ENCODE peak calls at places on chromosome 19, in five cellular contexts. X, C, Y, J and F are unnamed samples.

GRCh38 chr19:10516064-10516385 is 1.2 kb downstream of the S1PR5 start:
- ATAC-seq in X (no peak), C (no peak), Y (peak), J (no peak), F (no peak)

GRCh38 chr19:9531933-9532332 is 6.5 kb downstream of the ZNF426 start:
- ATAC-seq in J (no peak), X (no peak), C (peak), Y (no peak), F (peak)

GRCh38 chr19:16297575-16298178 is 26.9 kb upstream of the KLF2 start:
- ATAC-seq in C (no peak), Y (no peak), J (no peak), X (no peak), F (no peak)

GRCh38 chr19:19552811-19553210 is 14.7 kb downstream of the CILP2 start:
- ATAC-seq in C (peak), J (no peak), Y (peak), X (no peak), F (peak)

GRCh38 chr19:49150106-49150943 is 4.9 kb downstream of the HRC start:
- ATAC-seq in J (peak), X (peak), C (peak), Y (peak), F (peak)

GRCh38 chr19:48741222-48741999 is 1.0 kb upstream of the RASIP1 start:
- ATAC-seq in C (peak), Y (no peak), X (no peak), J (no peak), F (no peak)

GRCh38 chr19:1181606-1182005 is 7.5 kb upstream of the SBNO2 start:
- ATAC-seq in X (no peak), C (peak), J (no peak), Y (no peak), F (no peak)

GRCh38 chr19:3968556-3969434 is 2.1 kb downstream of the DAPK3 start:
- ATAC-seq in Y (no peak), X (peak), C (no peak), J (peak), F (no peak)

GRCh38 chr19:49017041-49017665 is at the start of gene LHB:
- ATAC-seq in X (no peak), C (no peak), Y (no peak), J (no peak), F (no peak)

GRCh38 chr19:50313812-50314536 is 15.2 kb downstream of the KCNC3 start:
- ATAC-seq in Y (no peak), C (no peak), J (no peak), X (no peak), F (no peak)

GRCh38 chr19:30710721-30711120 is 338.5 kb downstream of the ZNF536 start:
- ATAC-seq in X (no peak), Y (no peak), J (no peak), C (no peak), F (no peak)

GRCh38 chr19:50531171-50531612 is 17.5 kb upstream of the ASPDH start:
- ATAC-seq in X (no peak), C (no peak), J (no peak), Y (no peak), F (no peak)

GRCh38 chr19:11164278-11164677 is 8.7 kb upstream of the SPC24 start:
- ATAC-seq in J (no peak), Y (no peak), X (peak), C (no peak), F (no peak)

GRCh38 chr19:54339646-54340358 is 840 bp upstream of the LILRA4 start:
- ATAC-seq in J (no peak), X (no peak), C (no peak), Y (peak), F (no peak)